ENCODE peak calls at places on chromosomes 2 and 18, in ten cellular contexts. A, X, B, E, R, S, U, N, O and G are unnamed samples.

GRCh38 chr2:153499439-153499838 is 20.9 kb upstream of the RPRM start:
- DNase-seq in A (no peak), X (no peak), B (no peak), E (no peak), R (no peak), S (no peak), U (no peak), N (no peak), O (no peak), G (no peak)

GRCh38 chr2:42651057-42651456 is 82.6 kb downstream of the MTA3 start:
- DNase-seq in A (peak; percentile 72), X (no peak), B (no peak), E (no peak), R (no peak), S (no peak), U (no peak), N (no peak), O (no peak), G (no peak)

GRCh38 chr18:24209558-24209957 is 70.7 kb downstream of the CABYR start:
- DNase-seq in A (peak; percentile 42), X (no peak), B (no peak), E (no peak), R (no peak), S (no peak), U (peak; percentile 58), N (no peak), O (peak; percentile 36), G (no peak)

GRCh38 chr2:208047840-208048239 is 22.5 kb upstream of the PLEKHM3 start:
- DNase-seq in A (no peak), X (no peak), B (no peak), E (no peak), R (no peak), S (no peak), U (no peak), N (no peak), O (no peak), G (no peak)

GRCh38 chr2:206431439-206431838 is 11.9 kb upstream of the ADAM23 start:
- DNase-seq in A (no peak), X (no peak), B (no peak), E (no peak), R (no peak), S (no peak), U (no peak), N (no peak), O (no peak), G (no peak)

GRCh38 chr18:2805970-2806943 is 40.5 kb upstream of the EMILIN2 start:
- DNase-seq in A (peak; percentile 73), X (no peak), B (no peak), E (no peak), R (no peak), S (no peak), U (peak; percentile 23), N (no peak), O (no peak), G (no peak)

GRCh38 chr18:31049189-31049588 is 6.6 kb upstream of the DSC3 start:
- DNase-seq in A (no peak), X (no peak), B (no peak), E (no peak), R (no peak), S (no peak), U (no peak), N (no peak), O (no peak), G (no peak)

GRCh38 chr2:10544252-10544651 is 96.1 kb upstream of the ODC1 start:
- DNase-seq in A (no peak), X (no peak), B (no peak), E (no peak), R (peak; percentile 50), S (no peak), U (no peak), N (no peak), O (no peak), G (no peak)

GRCh38 chr2:219448776-219449476 is 14.3 kb downstream of the SPEG start:
- DNase-seq in A (no peak), X (no peak), B (no peak), E (no peak), R (peak; percentile 45), S (no peak), U (no peak), N (no peak), O (no peak), G (no peak)

DNA sequence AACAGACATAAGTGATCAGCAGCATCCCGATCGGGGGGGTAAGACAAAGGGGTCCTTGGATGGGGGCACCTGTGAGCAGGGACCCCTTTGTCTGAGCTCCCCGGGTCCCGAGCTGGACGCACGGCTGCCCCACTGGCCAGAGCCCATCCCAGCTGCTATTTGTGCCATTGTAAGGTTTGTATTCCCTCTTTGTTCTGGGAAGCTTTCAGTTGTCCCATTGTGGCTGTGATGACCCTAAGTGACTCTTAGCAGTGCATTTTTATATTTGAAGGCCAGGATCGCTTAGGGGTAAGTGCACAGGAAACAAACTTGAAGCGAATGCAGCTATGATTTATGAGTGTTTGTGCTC is 80.3 kb downstream of the MBP start:
- DNase-seq in A (no peak), X (no peak), B (no peak), E (no peak), R (no peak), S (no peak), U (no peak), N (no peak), O (no peak), G (no peak)
- H3K4me3 ChIP-seq in A (no peak overlapping the region), X (no peak overlapping the region), B (no peak overlapping the region), E (no peak overlapping the region), R (no peak overlapping the region), S (no peak overlapping the region), U (no peak overlapping the region), N (no peak overlapping the region), O (no peak overlapping the region), G (no peak overlapping the region)

DNA sequence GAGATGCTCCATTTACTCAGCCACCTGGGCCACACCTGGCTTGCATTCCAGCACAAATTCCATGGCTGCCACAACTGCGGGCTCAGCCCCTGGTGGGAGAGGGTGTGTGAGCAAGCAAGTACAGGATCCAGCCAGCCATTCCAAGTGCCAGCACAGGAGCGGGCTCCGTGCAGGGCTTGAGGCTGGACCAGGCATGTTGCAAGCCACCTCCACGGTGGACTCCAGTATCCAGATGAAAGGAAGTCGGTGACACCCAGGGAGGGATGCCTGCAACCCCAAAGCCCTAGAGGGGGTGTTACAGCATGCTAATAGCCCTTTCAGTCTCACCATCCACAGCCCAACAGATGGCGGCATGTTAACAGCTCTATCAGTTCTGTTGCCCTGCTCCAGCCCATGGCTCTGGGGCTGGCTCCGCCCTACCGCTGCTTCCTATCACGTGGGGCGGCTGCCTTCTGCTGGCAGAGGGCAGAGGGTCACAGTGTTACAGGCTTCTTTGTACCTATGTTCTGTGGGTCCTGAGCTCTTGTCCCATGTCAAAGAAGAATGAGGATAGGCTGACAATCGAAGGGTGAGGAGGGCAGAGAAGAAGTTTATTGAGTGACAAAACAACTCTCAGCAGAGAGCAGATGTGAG is 11.7 kb upstream of the GORASP2 start:
- DNase-seq in A (no peak), X (no peak), B (no peak), E (no peak), R (no peak), S (no peak), U (no peak), N (no peak), O (no peak), G (no peak)
- H3K9me3 ChIP-seq in A (peaks cover 17% of the 10 kb centered on the region), X (peaks cover 22% of the 10 kb centered on the region), B (peaks cover 47% of the 10 kb centered on the region), E (peaks cover 37% of the 10 kb centered on the region), R (peaks cover 6% of the 10 kb centered on the region), S (peaks cover 22% of the 10 kb centered on the region), U (peaks cover 15% of the 10 kb centered on the region), N (peaks cover 49% of the 10 kb centered on the region), O (peaks cover 26% of the 10 kb centered on the region), G (no peaks in the 10 kb centered on the region)

GRCh38 chr2:16462965-16463364 is 202.7 kb downstream of the CYRIA start:
- DNase-seq in A (no peak), X (no peak), B (no peak), E (no peak), R (no peak), S (no peak), U (no peak), N (no peak), O (no peak), G (no peak)

GRCh38 chr2:16466821-16467151 is 198.8 kb downstream of the CYRIA start:
- DNase-seq in A (no peak), X (no peak), B (no peak), E (no peak), R (no peak), S (no peak), U (no peak), N (no peak), O (no peak), G (no peak)

GRCh38 chr2:16466133-16466820 is 199.4 kb downstream of the CYRIA start:
- DNase-seq in A (no peak), X (no peak), B (no peak), E (no peak), R (no peak), S (no peak), U (no peak), N (no peak), O (no peak), G (no peak)

GRCh38 chr2:16464641-16465040 is 201.0 kb downstream of the CYRIA start:
- DNase-seq in A (no peak), X (no peak), B (no peak), E (no peak), R (no peak), S (no peak), U (no peak), N (no peak), O (no peak), G (no peak)

GRCh38 chr2:16461672-16462071 is 204.0 kb downstream of the CYRIA start:
- DNase-seq in A (no peak), X (no peak), B (no peak), E (no peak), R (no peak), S (no peak), U (no peak), N (no peak), O (no peak), G (no peak)
- H3K4me3 ChIP-seq in A (no peak overlapping the region), X (no peak overlapping the region), B (no peak overlapping the region), E (no peak overlapping the region), R (no peak overlapping the region), S (no peak overlapping the region), U (no peak overlapping the region), N (no peak overlapping the region), O (no peak overlapping the region), G (no peak overlapping the region)

GRCh38 chr2:173350383-173350782 is 4.3 kb upstream of the CDCA7 start:
- DNase-seq in A (no peak), X (no peak), B (no peak), E (no peak), R (no peak), S (no peak), U (no peak), N (no peak), O (no peak), G (no peak)

GRCh38 chr2:173347305-173348168 is 7.1 kb upstream of the CDCA7 start:
- DNase-seq in A (no peak), X (no peak), B (no peak), E (no peak), R (no peak), S (no peak), U (no peak), N (no peak), O (no peak), G (no peak)

GRCh38 chr2:173343921-173344320 is 10.8 kb upstream of the CDCA7 start:
- DNase-seq in A (no peak), X (no peak), B (no peak), E (no peak), R (no peak), S (no peak), U (no peak), N (no peak), O (no peak), G (no peak)

GRCh38 chr2:173349295-173349694 is 5.4 kb upstream of the CDCA7 start:
- DNase-seq in A (no peak), X (no peak), B (no peak), E (no peak), R (no peak), S (no peak), U (no peak), N (no peak), O (no peak), G (no peak)

GRCh38 chr2:173346035-173346434 is 8.6 kb upstream of the CDCA7 start:
- DNase-seq in A (no peak), X (no peak), B (no peak), E (no peak), R (no peak), S (no peak), U (no peak), N (no peak), O (no peak), G (no peak)
- H3K9me3 ChIP-seq in A (no peaks in the 10 kb centered on the region), X (no peaks in the 10 kb centered on the region), B (peaks cover 13% of the 10 kb centered on the region), E (peaks cover 18% of the 10 kb centered on the region), R (no peaks in the 10 kb centered on the region), S (peaks cover 12% of the 10 kb centered on the region), U (peaks cover 7% of the 10 kb centered on the region), N (peaks cover 16% of the 10 kb centered on the region), O (peaks cover 20% of the 10 kb centered on the region), G (peaks cover 5% of the 10 kb centered on the region)